ENCODE peak calls at places on chromosome 21, in ten cellular contexts. One of them, this sample, is unnamed.

GRCh38 chr21:14273736-14274538 is 58.0 kb downstream of the RBM11 start:
- DNase-seq in Karpas-422: no peak
- DNase-seq in neural progenitor cell: peak; percentile 17
- DNase-seq in upper lobe of right lung: peak; percentile 88
- DNase-seq in colonic mucosa: peak; percentile 97
- DNase-seq in pancreas: peak; percentile 44
- DNase-seq in left ventricle myocardium inferior: peak; percentile 65
- DNase-seq in tibial artery: no peak
- DNase-seq in fibroblast of lung: no peak
- DNase-seq in psoas muscle: peak; percentile 70
- DNase-seq in this sample: peak; percentile 64

GRCh38 chr21:44657635-44658183 is at the start of gene KRTAP12-3:
- DNase-seq in pancreas: no peak
- DNase-seq in colonic mucosa: no peak
- DNase-seq in upper lobe of right lung: no peak
- DNase-seq in neural progenitor cell: no peak
- DNase-seq in psoas muscle: no peak
- DNase-seq in fibroblast of lung: no peak
- DNase-seq in left ventricle myocardium inferior: no peak
- DNase-seq in tibial artery: no peak
- DNase-seq in Karpas-422: no peak
- DNase-seq in this sample: no peak

GRCh38 chr21:14880922-14881321 is 183.9 kb downstream of the NRIP1 start:
- DNase-seq in fibroblast of lung: peak; percentile 32
- DNase-seq in pancreas: no peak
- DNase-seq in colonic mucosa: no peak
- DNase-seq in Karpas-422: no peak
- DNase-seq in psoas muscle: no peak
- DNase-seq in tibial artery: no peak
- DNase-seq in neural progenitor cell: no peak
- DNase-seq in left ventricle myocardium inferior: no peak
- DNase-seq in upper lobe of right lung: no peak
- DNase-seq in this sample: no peak

GRCh38 chr21:27406297-27407009 is 439.6 kb upstream of the ADAMTS5 start:
- DNase-seq in upper lobe of right lung: no peak
- DNase-seq in fibroblast of lung: peak; percentile 80
- DNase-seq in psoas muscle: no peak
- DNase-seq in neural progenitor cell: no peak
- DNase-seq in colonic mucosa: no peak
- DNase-seq in tibial artery: no peak
- DNase-seq in pancreas: no peak
- DNase-seq in left ventricle myocardium inferior: no peak
- DNase-seq in Karpas-422: no peak
- DNase-seq in this sample: no peak

GRCh38 chr21:37915516-37915915 is 741 bp downstream of the KCNJ6 start:
- DNase-seq in pancreas: no peak
- DNase-seq in upper lobe of right lung: no peak
- DNase-seq in colonic mucosa: no peak
- DNase-seq in Karpas-422: no peak
- DNase-seq in neural progenitor cell: peak; percentile 36
- DNase-seq in left ventricle myocardium inferior: no peak
- DNase-seq in fibroblast of lung: no peak
- DNase-seq in psoas muscle: no peak
- DNase-seq in tibial artery: no peak
- DNase-seq in this sample: no peak

GRCh38 chr21:35940074-35940927 is 120.0 kb downstream of the SETD4 start:
- DNase-seq in left ventricle myocardium inferior: no peak
- DNase-seq in neural progenitor cell: peak; percentile 86
- DNase-seq in colonic mucosa: peak; percentile 29
- DNase-seq in psoas muscle: peak; percentile 49
- DNase-seq in tibial artery: peak; percentile 28
- DNase-seq in upper lobe of right lung: no peak
- DNase-seq in Karpas-422: peak; percentile 80
- DNase-seq in pancreas: peak; percentile 6
- DNase-seq in fibroblast of lung: peak; percentile 87
- DNase-seq in this sample: peak; percentile 61

GRCh38 chr21:37365657-37366487 is 701 bp upstream of the DYRK1A start:
- DNase-seq in tibial artery: peak; percentile 45
- DNase-seq in upper lobe of right lung: peak; percentile 91
- DNase-seq in fibroblast of lung: peak; percentile 52
- DNase-seq in left ventricle myocardium inferior: peak; percentile 76
- DNase-seq in psoas muscle: peak; percentile 90
- DNase-seq in colonic mucosa: peak; percentile 72
- DNase-seq in neural progenitor cell: peak; percentile 91
- DNase-seq in Karpas-422: peak; percentile 76
- DNase-seq in pancreas: peak; percentile 74
- DNase-seq in this sample: peak; percentile 68

GRCh38 chr21:36630485-36631206 is 68.3 kb upstream of the SIM2 start:
- DNase-seq in fibroblast of lung: peak; percentile 36
- DNase-seq in colonic mucosa: peak; percentile 73
- DNase-seq in tibial artery: peak; percentile 33
- DNase-seq in pancreas: peak; percentile 22
- DNase-seq in left ventricle myocardium inferior: peak; percentile 26
- DNase-seq in Karpas-422: peak; percentile 86
- DNase-seq in upper lobe of right lung: peak; percentile 72
- DNase-seq in psoas muscle: no peak
- DNase-seq in neural progenitor cell: peak; percentile 84
- DNase-seq in this sample: no peak

GRCh38 chr21:43574741-43575465 is 84.4 kb downstream of the HSF2BP start:
- DNase-seq in tibial artery: peak; percentile 63
- DNase-seq in pancreas: no peak
- DNase-seq in psoas muscle: peak; percentile 63
- DNase-seq in Karpas-422: no peak
- DNase-seq in upper lobe of right lung: peak; percentile 71
- DNase-seq in fibroblast of lung: no peak
- DNase-seq in neural progenitor cell: no peak
- DNase-seq in colonic mucosa: no peak
- DNase-seq in left ventricle myocardium inferior: peak; percentile 46
- DNase-seq in this sample: no peak

GRCh38 chr21:43808367-43808766 is 19.0 kb downstream of the RRP1 start:
- DNase-seq in Karpas-422: peak; percentile 61
- DNase-seq in colonic mucosa: no peak
- DNase-seq in neural progenitor cell: no peak
- DNase-seq in left ventricle myocardium inferior: no peak
- DNase-seq in tibial artery: no peak
- DNase-seq in pancreas: no peak
- DNase-seq in psoas muscle: no peak
- DNase-seq in fibroblast of lung: no peak
- DNase-seq in upper lobe of right lung: no peak
- DNase-seq in this sample: no peak

GRCh38 chr21:31459457-31459856 is 115.4 kb upstream of the TIAM1 start:
- DNase-seq in psoas muscle: no peak
- DNase-seq in tibial artery: no peak
- DNase-seq in colonic mucosa: no peak
- DNase-seq in pancreas: no peak
- DNase-seq in left ventricle myocardium inferior: no peak
- DNase-seq in neural progenitor cell: peak; percentile 20
- DNase-seq in Karpas-422: no peak
- DNase-seq in fibroblast of lung: no peak
- DNase-seq in upper lobe of right lung: no peak
- DNase-seq in this sample: no peak

DNA sequence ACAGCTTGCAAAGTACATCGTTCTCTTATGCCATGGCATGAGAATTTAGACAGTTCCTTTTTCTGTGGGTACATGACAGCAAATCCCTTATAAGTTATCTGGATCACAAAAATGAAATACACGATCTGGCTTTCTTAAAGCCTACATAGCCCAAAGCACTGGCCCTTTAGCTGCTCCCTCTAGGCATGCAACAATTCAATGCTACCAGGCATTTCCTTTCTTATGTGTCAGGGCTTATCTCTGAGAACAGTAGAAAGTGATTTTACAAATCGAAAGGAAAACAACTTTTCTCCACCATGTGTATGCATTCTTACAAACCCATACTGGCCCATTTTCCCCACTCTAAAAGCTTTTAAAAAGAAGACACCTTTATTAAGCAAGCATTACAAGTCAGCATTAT is 139.7 kb downstream of the GRIK1 start:
- DNase-seq in left ventricle myocardium inferior: no peak
- DNase-seq in upper lobe of right lung: no peak
- DNase-seq in psoas muscle: no peak
- DNase-seq in Karpas-422: no peak
- DNase-seq in fibroblast of lung: no peak
- DNase-seq in colonic mucosa: no peak
- DNase-seq in pancreas: no peak
- DNase-seq in tibial artery: no peak
- DNase-seq in neural progenitor cell: no peak
- DNase-seq in this sample: no peak
- H3K36me3 ChIP-seq in left ventricle myocardium inferior: no peaks in the 10 kb centered on the region
- H3K36me3 ChIP-seq in upper lobe of right lung: no peaks in the 10 kb centered on the region
- H3K36me3 ChIP-seq in psoas muscle: no peaks in the 10 kb centered on the region
- H3K36me3 ChIP-seq in Karpas-422: no peaks in the 10 kb centered on the region
- H3K36me3 ChIP-seq in fibroblast of lung: no peaks in the 10 kb centered on the region
- H3K36me3 ChIP-seq in colonic mucosa: no peaks in the 10 kb centered on the region
- H3K36me3 ChIP-seq in pancreas: no peaks in the 10 kb centered on the region
- H3K36me3 ChIP-seq in tibial artery: no peaks in the 10 kb centered on the region
- H3K36me3 ChIP-seq in neural progenitor cell: no peaks in the 10 kb centered on the region
- H3K36me3 ChIP-seq in this sample: no peaks in the 10 kb centered on the region

DNA sequence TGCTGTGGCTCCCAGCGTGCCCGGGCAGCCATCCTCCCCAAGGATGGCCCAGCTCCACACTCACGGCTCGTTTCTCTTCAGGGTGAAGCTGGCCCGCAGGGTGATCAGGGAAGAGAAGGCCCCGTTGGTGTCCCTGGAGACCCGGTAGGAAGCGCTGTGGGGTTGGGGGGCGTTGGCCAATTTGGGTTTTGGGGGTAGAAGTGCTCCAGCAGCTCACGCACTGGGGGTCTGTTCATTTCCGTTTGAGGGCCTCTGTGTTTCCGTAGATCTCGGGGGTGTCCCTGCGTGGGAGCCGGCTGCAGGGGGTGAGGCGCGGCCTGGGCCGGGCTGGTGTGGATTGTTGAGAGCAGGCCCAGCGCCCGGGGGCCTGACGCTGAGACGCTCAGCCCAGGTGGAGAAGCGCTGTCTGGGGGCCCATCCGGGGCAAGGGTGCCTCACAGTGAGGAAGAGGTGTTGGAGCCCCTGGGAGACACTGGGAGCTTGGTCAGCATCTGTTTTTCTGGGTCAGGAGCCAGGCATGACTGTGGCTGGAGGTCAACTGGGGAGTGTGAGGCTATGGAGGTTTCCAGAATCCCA is 12.6 kb downstream of the COL6A1 start:
- DNase-seq in upper lobe of right lung: peak; percentile 51
- DNase-seq in colonic mucosa: peak; percentile 14
- DNase-seq in fibroblast of lung: no peak
- DNase-seq in left ventricle myocardium inferior: peak; percentile 17
- DNase-seq in neural progenitor cell: no peak
- DNase-seq in psoas muscle: peak; percentile 53
- DNase-seq in tibial artery: peak; percentile 20
- DNase-seq in Karpas-422: no peak
- DNase-seq in pancreas: no peak
- DNase-seq in this sample: peak; percentile 56
- H3K4me1 ChIP-seq in upper lobe of right lung: no peaks in the 10 kb centered on the region
- H3K4me1 ChIP-seq in colonic mucosa: no peaks in the 10 kb centered on the region
- H3K4me1 ChIP-seq in fibroblast of lung: no peaks in the 10 kb centered on the region
- H3K4me1 ChIP-seq in left ventricle myocardium inferior: peaks cover 25% of the 10 kb centered on the region
- H3K4me1 ChIP-seq in neural progenitor cell: no peaks in the 10 kb centered on the region
- H3K4me1 ChIP-seq in psoas muscle: no peaks in the 10 kb centered on the region
- H3K4me1 ChIP-seq in tibial artery: no peaks in the 10 kb centered on the region
- H3K4me1 ChIP-seq in Karpas-422: no peaks in the 10 kb centered on the region
- H3K4me1 ChIP-seq in pancreas: no peaks in the 10 kb centered on the region
- H3K4me1 ChIP-seq in this sample: no peaks in the 10 kb centered on the region

GRCh38 chr21:33552999-33553598 is 10.3 kb downstream of the SON start:
- DNase-seq in upper lobe of right lung: no peak
- DNase-seq in psoas muscle: no peak
- DNase-seq in pancreas: no peak
- DNase-seq in colonic mucosa: no peak
- DNase-seq in tibial artery: no peak
- DNase-seq in fibroblast of lung: no peak
- DNase-seq in neural progenitor cell: no peak
- DNase-seq in Karpas-422: no peak
- DNase-seq in left ventricle myocardium inferior: no peak
- DNase-seq in this sample: no peak
- H3K36me3 ChIP-seq in upper lobe of right lung: peaks cover 98% of the 10 kb centered on the region
- H3K36me3 ChIP-seq in psoas muscle: peaks cover 100% of the 10 kb centered on the region
- H3K36me3 ChIP-seq in pancreas: peaks cover 47% of the 10 kb centered on the region
- H3K36me3 ChIP-seq in colonic mucosa: peaks cover 36% of the 10 kb centered on the region
- H3K36me3 ChIP-seq in tibial artery: peaks cover 95% of the 10 kb centered on the region
- H3K36me3 ChIP-seq in fibroblast of lung: peaks cover 48% of the 10 kb centered on the region
- H3K36me3 ChIP-seq in neural progenitor cell: peaks cover 37% of the 10 kb centered on the region
- H3K36me3 ChIP-seq in Karpas-422: peaks cover 93% of the 10 kb centered on the region
- H3K36me3 ChIP-seq in left ventricle myocardium inferior: peaks cover 98% of the 10 kb centered on the region
- H3K36me3 ChIP-seq in this sample: peaks cover 89% of the 10 kb centered on the region

GRCh38 chr21:33981341-33982101 is 65.9 kb upstream of the ATP5PO start:
- DNase-seq in neural progenitor cell: no peak
- DNase-seq in upper lobe of right lung: no peak
- DNase-seq in colonic mucosa: no peak
- DNase-seq in psoas muscle: peak; percentile 73
- DNase-seq in Karpas-422: no peak
- DNase-seq in pancreas: no peak
- DNase-seq in left ventricle myocardium inferior: no peak
- DNase-seq in tibial artery: peak; percentile 32
- DNase-seq in fibroblast of lung: no peak
- DNase-seq in this sample: peak; percentile 66

GRCh38 chr21:33976980-33977720 is 61.5 kb upstream of the ATP5PO start:
- DNase-seq in fibroblast of lung: peak; percentile 33
- DNase-seq in neural progenitor cell: no peak
- DNase-seq in left ventricle myocardium inferior: no peak
- DNase-seq in Karpas-422: no peak
- DNase-seq in colonic mucosa: no peak
- DNase-seq in upper lobe of right lung: no peak
- DNase-seq in psoas muscle: no peak
- DNase-seq in tibial artery: no peak
- DNase-seq in pancreas: no peak
- DNase-seq in this sample: no peak

GRCh38 chr21:33977721-33978369 is 62.2 kb upstream of the ATP5PO start:
- DNase-seq in fibroblast of lung: no peak
- DNase-seq in neural progenitor cell: no peak
- DNase-seq in Karpas-422: no peak
- DNase-seq in left ventricle myocardium inferior: no peak
- DNase-seq in pancreas: no peak
- DNase-seq in upper lobe of right lung: no peak
- DNase-seq in psoas muscle: no peak
- DNase-seq in tibial artery: no peak
- DNase-seq in colonic mucosa: peak; percentile 11
- DNase-seq in this sample: no peak

GRCh38 chr21:33978585-33978984 is 63.0 kb upstream of the ATP5PO start:
- DNase-seq in Karpas-422: no peak
- DNase-seq in psoas muscle: no peak
- DNase-seq in pancreas: no peak
- DNase-seq in left ventricle myocardium inferior: no peak
- DNase-seq in colonic mucosa: no peak
- DNase-seq in tibial artery: no peak
- DNase-seq in upper lobe of right lung: no peak
- DNase-seq in neural progenitor cell: no peak
- DNase-seq in fibroblast of lung: no peak
- DNase-seq in this sample: no peak

DNA sequence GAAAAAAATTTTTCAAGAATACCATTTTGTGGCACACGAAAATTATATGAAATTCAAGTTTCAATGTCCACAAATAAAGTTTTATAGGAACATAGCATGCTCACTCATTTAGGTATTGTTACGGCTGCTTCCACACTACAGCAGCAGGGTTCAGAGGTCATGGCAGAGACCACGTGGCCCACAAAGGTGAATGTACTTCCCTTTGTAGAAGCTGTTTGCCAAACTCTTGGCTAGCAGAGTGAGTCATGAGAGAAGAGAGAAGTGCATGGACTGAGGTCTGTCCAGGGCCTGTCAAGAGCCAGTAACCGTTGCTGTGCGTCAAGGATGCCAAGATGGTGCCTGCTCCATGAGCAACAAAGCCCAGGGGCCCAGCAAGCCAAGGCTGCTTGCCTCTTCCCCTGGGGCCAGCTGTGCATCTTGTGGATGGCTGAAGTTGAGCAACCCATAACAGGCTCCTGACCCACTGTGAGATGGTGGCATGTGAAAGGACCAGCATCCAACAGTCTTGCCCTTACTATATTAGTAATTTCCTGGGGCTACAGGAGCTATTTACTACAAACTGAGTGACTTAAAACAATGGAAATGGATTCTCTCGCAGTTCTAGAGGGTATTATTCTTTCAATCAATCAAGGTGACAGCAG is 64.8 kb upstream of the ATP5PO start:
- DNase-seq in Karpas-422: no peak
- DNase-seq in left ventricle myocardium inferior: no peak
- DNase-seq in pancreas: no peak
- DNase-seq in psoas muscle: no peak
- DNase-seq in colonic mucosa: no peak
- DNase-seq in neural progenitor cell: no peak
- DNase-seq in upper lobe of right lung: no peak
- DNase-seq in tibial artery: no peak
- DNase-seq in fibroblast of lung: no peak
- DNase-seq in this sample: no peak
- H3K4me1 ChIP-seq in Karpas-422: peaks cover 23% of the 10 kb centered on the region
- H3K4me1 ChIP-seq in left ventricle myocardium inferior: peaks cover 19% of the 10 kb centered on the region
- H3K4me1 ChIP-seq in pancreas: no peaks in the 10 kb centered on the region
- H3K4me1 ChIP-seq in psoas muscle: peaks cover 13% of the 10 kb centered on the region
- H3K4me1 ChIP-seq in colonic mucosa: peaks cover 7% of the 10 kb centered on the region
- H3K4me1 ChIP-seq in neural progenitor cell: peaks cover 15% of the 10 kb centered on the region
- H3K4me1 ChIP-seq in upper lobe of right lung: peaks cover 18% of the 10 kb centered on the region
- H3K4me1 ChIP-seq in tibial artery: no peaks in the 10 kb centered on the region
- H3K4me1 ChIP-seq in fibroblast of lung: peaks cover 20% of the 10 kb centered on the region
- H3K4me1 ChIP-seq in this sample: no peaks in the 10 kb centered on the region

This sample was measured in right atrium auricular region.